ENCODE peak calls at places on chromosomes 7 and 10, in five cellular contexts. J, N, R, P and A are unnamed samples.

GRCh38 chr7:134547738-134548054 is 1.2 kb upstream of the AKR1B15 start:
- DNase-seq in J (peak; percentile 63), N (peak; percentile 62), R (peak; percentile 85), P (no peak), A (no peak)

GRCh38 chr10:126119591-126119990 is 223.2 kb downstream of the FANK1 start:
- DNase-seq in J (no peak), N (no peak), R (no peak), P (no peak), A (no peak)

GRCh38 chr10:4141471-4141870 is 356.5 kb upstream of the KLF6 start:
- DNase-seq in J (no peak), N (no peak), R (no peak), P (peak; percentile 5), A (peak; percentile 73)

GRCh38 chr7:80018941-80019808 is 115.5 kb upstream of the GNAI1 start:
- DNase-seq in J (no peak), N (peak; percentile 5), R (peak; percentile 70), P (peak; percentile 43), A (peak; percentile 80)

GRCh38 chr7:105896407-105896842 is 20.0 kb upstream of the ATXN7L1 start:
- DNase-seq in J (no peak), N (no peak), R (peak; percentile 25), P (no peak), A (no peak)

GRCh38 chr7:39560997-39561396 is 5.2 kb upstream of the YAE1 start:
- DNase-seq in J (no peak), N (no peak), R (no peak), P (no peak), A (no peak)

GRCh38 chr7:12139421-12139820 is 71.7 kb upstream of the TMEM106B start:
- DNase-seq in J (no peak), N (no peak), R (no peak), P (no peak), A (no peak)

GRCh38 chr7:29556405-29557195 is 7.0 kb upstream of the PRR15 start:
- DNase-seq in J (no peak), N (no peak), R (no peak), P (no peak), A (no peak)

GRCh38 chr7:81594767-81595166 is 175.1 kb downstream of the HGF start:
- DNase-seq in J (no peak), N (peak; percentile 24), R (no peak), P (no peak), A (no peak)

GRCh38 chr7:148883233-148884048 is 650 bp downstream of the EZH2 start:
- DNase-seq in J (no peak), N (peak; percentile 16), R (peak; percentile 53), P (peak; percentile 56), A (peak; percentile 67)

GRCh38 chr10:90743291-90743690 is 114.5 kb downstream of the HTR7 start:
- DNase-seq in J (no peak), N (no peak), R (no peak), P (no peak), A (no peak)

GRCh38 chr10:62514079-62514693 is 140.0 kb downstream of the ZNF365 start:
- DNase-seq in J (no peak), N (no peak), R (no peak), P (peak; percentile 20), A (peak; percentile 56)

GRCh38 chr7:77351539-77352004 is 64.6 kb downstream of the GSAP start:
- DNase-seq in J (no peak), N (peak; percentile 28), R (no peak), P (peak; percentile 28), A (peak; percentile 59)

GRCh38 chr10:91034042-91034441 is 113.2 kb upstream of the ANKRD1 start:
- DNase-seq in J (no peak), N (no peak), R (no peak), P (no peak), A (no peak)

GRCh38 chr10:11896549-11897200 is 73.5 kb downstream of the PROSER2 start:
- DNase-seq in J (no peak), N (no peak), R (no peak), P (no peak), A (no peak)

GRCh38 chr10:57919864-57920263 is 347.8 kb downstream of the IPMK start:
- DNase-seq in J (no peak), N (no peak), R (no peak), P (no peak), A (no peak)

GRCh38 chr10:109007514-109007913 is 915.8 kb downstream of the XPNPEP1 start:
- DNase-seq in J (no peak), N (no peak), R (no peak), P (no peak), A (no peak)

GRCh38 chr7:30206942-30207341 is 72.2 kb downstream of the MTURN start:
- DNase-seq in J (no peak), N (no peak), R (no peak), P (no peak), A (no peak)

GRCh38 chr7:42868456-42868855 is 43.4 kb downstream of the C7orf25 start:
- DNase-seq in J (no peak), N (no peak), R (no peak), P (no peak), A (no peak)

GRCh38 chr7:137091396-137091795 is 222.9 kb downstream of the CHRM2 start:
- DNase-seq in J (no peak), N (no peak), R (peak; percentile 67), P (no peak), A (peak; percentile 79)

GRCh38 chr7:74449809-74450397 is 3.8 kb upstream of the GTF2IRD1 start:
- DNase-seq in J (no peak), N (peak; percentile 53), R (peak; percentile 65), P (peak; percentile 70), A (peak; percentile 94)

GRCh38 chr10:14812271-14812670 is 25.6 kb downstream of the CDNF start:
- DNase-seq in J (no peak), N (no peak), R (no peak), P (peak; percentile 17), A (no peak)

GRCh38 chr10:44510716-44511115 is 125.8 kb upstream of the CXCL12 start:
- DNase-seq in J (no peak), N (no peak), R (no peak), P (no peak), A (no peak)

GRCh38 chr10:133044502-133044901 is 43.2 kb upstream of the ADGRA1 start:
- DNase-seq in J (no peak), N (peak; percentile 44), R (no peak), P (no peak), A (no peak)

GRCh38 chr7:77903597-77903996 is 105.0 kb downstream of the PHTF2 start:
- DNase-seq in J (no peak), N (no peak), R (no peak), P (no peak), A (peak; percentile 66)

GRCh38 chr10:63464402-63465292 is 1.1 kb downstream of the JMJD1C start:
- DNase-seq in J (no peak), N (no peak), R (peak; percentile 11), P (no peak), A (no peak)

GRCh38 chr7:84236398-84236797 is 41.8 kb upstream of the SEMA3A start:
- DNase-seq in J (no peak), N (no peak), R (no peak), P (no peak), A (no peak)

GRCh38 chr7:102061981-102062390 is 224.7 kb upstream of the SH2B2 start:
- DNase-seq in J (peak; percentile 41), N (no peak), R (peak; percentile 25), P (no peak), A (no peak)

GRCh38 chr7:23467281-23467680 is 3.0 kb downstream of the IGF2BP3 start:
- DNase-seq in J (no peak), N (no peak), R (peak; percentile 10), P (peak; percentile 22), A (peak; percentile 67)

GRCh38 chr10:12594448-12594944 is 245.1 kb downstream of the CAMK1D start:
- DNase-seq in J (no peak), N (no peak), R (no peak), P (no peak), A (no peak)

GRCh38 chr7:14850039-14850438 is 52.5 kb downstream of the DGKB start:
- DNase-seq in J (no peak), N (no peak), R (no peak), P (no peak), A (no peak)

DNA sequence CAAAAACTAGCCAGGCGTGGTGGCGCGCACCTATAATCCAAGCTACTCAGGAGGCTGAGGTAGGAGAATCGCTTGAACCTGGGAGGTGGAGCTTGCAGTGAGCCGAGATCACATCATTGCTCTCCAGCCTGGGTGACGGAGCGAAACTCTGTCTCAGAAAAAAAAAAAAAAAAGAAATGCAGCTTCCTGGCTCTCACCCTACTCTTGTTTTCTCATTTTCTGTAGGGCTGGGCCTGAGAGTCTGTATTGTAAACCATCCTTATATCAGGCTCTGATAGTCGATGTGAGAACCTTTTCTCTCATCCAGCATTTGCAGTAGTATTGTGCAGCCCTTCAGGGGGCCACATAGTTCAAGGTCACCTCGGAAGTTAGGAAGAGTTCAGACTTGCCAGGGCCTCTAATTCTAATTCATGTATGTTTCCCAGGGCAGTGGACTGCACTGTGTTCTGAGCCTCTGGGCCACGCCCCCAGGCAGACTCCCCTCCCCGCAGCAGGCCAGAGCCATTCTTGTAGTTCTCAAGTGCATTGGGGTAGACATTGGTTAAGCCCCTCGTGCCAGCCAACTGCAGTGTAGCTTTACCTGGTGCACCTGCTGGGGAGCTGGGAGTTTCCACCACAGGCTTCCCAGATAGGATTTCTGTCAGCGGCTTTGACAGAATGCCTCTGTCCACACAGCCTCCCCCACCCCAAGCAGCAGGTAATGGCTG is 38.3 kb upstream of the PDCD4 start:
- DNase-seq in J (no peak), N (no peak), R (no peak), P (no peak), A (peak; percentile 75)
- H3K27ac ChIP-seq in J (peak overlapping the region; percentile 10), N (peak overlapping the region; percentile 31), R (peak overlapping the region; percentile 88), P (no peak overlapping the region), A (no peak overlapping the region)

GRCh38 chr10:24208661-24209420 is at the start of gene KIAA1217:
- DNase-seq in J (peak; percentile 64), N (peak; percentile 49), R (peak; percentile 75), P (peak; percentile 92), A (peak; percentile 89)

GRCh38 chr10:24207781-24208611 is 942 bp upstream of the KIAA1217 start:
- DNase-seq in J (no peak), N (peak; percentile 73), R (peak; percentile 44), P (peak; percentile 58), A (peak; percentile 47)

GRCh38 chr10:24206926-24207701 is 1.8 kb upstream of the KIAA1217 start:
- DNase-seq in J (no peak), N (no peak), R (peak; percentile 31), P (no peak), A (peak; percentile 52)

GRCh38 chr10:24205846-24206245 is 3.1 kb upstream of the KIAA1217 start:
- DNase-seq in J (no peak), N (no peak), R (no peak), P (no peak), A (no peak)

GRCh38 chr10:24206334-24206733 is 2.6 kb upstream of the KIAA1217 start:
- DNase-seq in J (no peak), N (no peak), R (no peak), P (no peak), A (no peak)
- H3K27ac ChIP-seq in J (peak overlapping the region; percentile 95), N (peak overlapping the region; percentile 87), R (peak overlapping the region; percentile 94), P (no peak overlapping the region), A (no peak overlapping the region)

DNA sequence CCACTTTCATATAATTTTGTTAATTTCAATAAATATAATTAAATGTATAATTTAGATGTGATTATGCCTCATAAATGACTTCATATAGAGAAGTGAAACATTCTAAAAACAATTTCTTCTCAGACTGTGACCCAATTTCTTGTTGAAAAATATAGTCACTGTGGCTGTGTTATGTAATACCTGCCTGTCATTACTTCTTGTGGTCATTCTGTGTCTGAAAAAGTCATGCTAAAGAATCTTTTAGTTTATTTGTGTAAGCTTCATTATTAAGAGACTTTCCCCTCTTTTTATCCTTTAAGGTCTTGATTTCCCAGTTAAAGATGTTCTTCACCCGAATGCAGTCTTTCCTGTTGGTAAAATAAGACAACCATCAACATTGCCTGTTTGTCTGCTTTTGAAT is 15.9 kb downstream of the KAT6B start:
- DNase-seq in J (no peak), N (no peak), R (no peak), P (no peak), A (no peak)
- H3K27ac ChIP-seq in J (no peak overlapping the region), N (peak overlapping the region; percentile 26), R (no peak overlapping the region), P (no peak overlapping the region), A (no peak overlapping the region)

GRCh38 chr7:50329775-50330174 is 25.3 kb downstream of the IKZF1 start:
- DNase-seq in J (no peak), N (no peak), R (no peak), P (no peak), A (no peak)
- H3K27ac ChIP-seq in J (no peak overlapping the region), N (no peak overlapping the region), R (no peak overlapping the region), P (no peak overlapping the region), A (no peak overlapping the region)